ENCODE peak calls at places on chromosome 20, in nine cellular contexts. F is astrocyte of the spinal cord, V is cardiac fibroblast, P is fibroblast of pulmonary artery, G is tibial nerve, I is B cell, Z is HL-60, K is brain microvascular endothelial cell, B is pancreas. S is an unnamed sample.

GRCh38 chr20:57266251-57267157 is at the start of gene BMP7:
- DNase-seq in F (peak), V (no peak), P (no peak), G (peak), I (no peak), Z (no peak), K (no peak), B (peak), S (no peak)

GRCh38 chr20:15155848-15156401 is 818.5 kb upstream of the FLRT3 start:
- DNase-seq in F (no peak), V (no peak), P (no peak), G (no peak), I (no peak), Z (no peak), K (no peak), B (no peak), S (no peak)

GRCh38 chr20:62056377-62056776 is 9.3 kb downstream of the TAF4 start:
- DNase-seq in F (no peak), V (no peak), P (no peak), G (no peak), I (peak), Z (no peak), K (no peak), B (no peak), S (no peak)

GRCh38 chr20:47220161-47220582 is 136.3 kb downstream of the ZMYND8 start:
- DNase-seq in F (no peak), V (peak), P (peak), G (no peak), I (peak), Z (no peak), K (no peak), B (no peak), S (peak)

GRCh38 chr20:15708984-15709598 is 864.2 kb downstream of the KIF16B start:
- DNase-seq in F (no peak), V (peak), P (peak), G (no peak), I (peak), Z (peak), K (no peak), B (peak), S (peak)

GRCh38 chr20:33015114-33015491 is 7.6 kb downstream of the BPIFB2 start:
- DNase-seq in F (no peak), V (no peak), P (no peak), G (no peak), I (no peak), Z (no peak), K (no peak), B (no peak), S (no peak)

GRCh38 chr20:57476073-57476526 is 48.8 kb downstream of the CTCFL start:
- DNase-seq in F (no peak), V (no peak), P (no peak), G (no peak), I (peak), Z (no peak), K (no peak), B (no peak), S (no peak)

GRCh38 chr20:62201173-62202082 is 18.6 kb downstream of the MTG2 start:
- DNase-seq in F (no peak), V (no peak), P (no peak), G (no peak), I (peak), Z (no peak), K (no peak), B (peak), S (peak)

GRCh38 chr20:51579137-51579536 is 36.6 kb upstream of the NFATC2 start:
- DNase-seq in F (peak), V (no peak), P (no peak), G (no peak), I (no peak), Z (no peak), K (peak), B (no peak), S (no peak)

GRCh38 chr20:58045156-58045555 is 183.3 kb downstream of the ANKRD60 start:
- DNase-seq in F (no peak), V (no peak), P (no peak), G (no peak), I (no peak), Z (no peak), K (no peak), B (no peak), S (no peak)

GRCh38 chr20:24745206-24745605 is 203.9 kb upstream of the CST7 start:
- DNase-seq in F (no peak), V (no peak), P (no peak), G (no peak), I (no peak), Z (no peak), K (no peak), B (no peak), S (no peak)

GRCh38 chr20:36591854-36592641 is 13.5 kb upstream of the RAB5IF start:
- DNase-seq in F (peak), V (peak), P (peak), G (no peak), I (no peak), Z (no peak), K (no peak), B (no peak), S (no peak)

GRCh38 chr20:37042986-37043972 is 52.5 kb downstream of the RBL1 start:
- DNase-seq in F (no peak), V (no peak), P (no peak), G (no peak), I (peak), Z (no peak), K (no peak), B (no peak), S (peak)

GRCh38 chr20:1212607-1213396 is 9.5 kb downstream of the C20orf202 start:
- DNase-seq in F (peak), V (peak), P (peak), G (no peak), I (peak), Z (peak), K (peak), B (peak), S (peak)

GRCh38 chr20:8255945-8256632 is 124.0 kb downstream of the PLCB1 start:
- DNase-seq in F (no peak), V (no peak), P (no peak), G (no peak), I (no peak), Z (no peak), K (no peak), B (no peak), S (no peak)

GRCh38 chr20:61934716-61935530 is 130.8 kb downstream of the TAF4 start:
- DNase-seq in F (no peak), V (no peak), P (no peak), G (peak), I (no peak), Z (no peak), K (no peak), B (no peak), S (no peak)

GRCh38 chr20:5642155-5642981 is 107.8 kb upstream of the SHLD1 start:
- DNase-seq in F (peak), V (peak), P (peak), G (no peak), I (no peak), Z (no peak), K (no peak), B (no peak), S (no peak)

GRCh38 chr20:4795394-4795793 is 73.7 kb downstream of the PRND start:
- DNase-seq in F (peak), V (peak), P (peak), G (no peak), I (no peak), Z (peak), K (peak), B (no peak), S (peak)

GRCh38 chr20:43840382-43841070 is 74.1 kb upstream of the TOX2 start:
- DNase-seq in F (no peak), V (peak), P (peak), G (no peak), I (no peak), Z (no peak), K (no peak), B (no peak), S (peak)
- TF ChIP-seq CTCF in F (peak), V (peak), P (peak), G (no peak), I (peak), Z (no peak), K (peak), B (no peak), S (peak)

DNA sequence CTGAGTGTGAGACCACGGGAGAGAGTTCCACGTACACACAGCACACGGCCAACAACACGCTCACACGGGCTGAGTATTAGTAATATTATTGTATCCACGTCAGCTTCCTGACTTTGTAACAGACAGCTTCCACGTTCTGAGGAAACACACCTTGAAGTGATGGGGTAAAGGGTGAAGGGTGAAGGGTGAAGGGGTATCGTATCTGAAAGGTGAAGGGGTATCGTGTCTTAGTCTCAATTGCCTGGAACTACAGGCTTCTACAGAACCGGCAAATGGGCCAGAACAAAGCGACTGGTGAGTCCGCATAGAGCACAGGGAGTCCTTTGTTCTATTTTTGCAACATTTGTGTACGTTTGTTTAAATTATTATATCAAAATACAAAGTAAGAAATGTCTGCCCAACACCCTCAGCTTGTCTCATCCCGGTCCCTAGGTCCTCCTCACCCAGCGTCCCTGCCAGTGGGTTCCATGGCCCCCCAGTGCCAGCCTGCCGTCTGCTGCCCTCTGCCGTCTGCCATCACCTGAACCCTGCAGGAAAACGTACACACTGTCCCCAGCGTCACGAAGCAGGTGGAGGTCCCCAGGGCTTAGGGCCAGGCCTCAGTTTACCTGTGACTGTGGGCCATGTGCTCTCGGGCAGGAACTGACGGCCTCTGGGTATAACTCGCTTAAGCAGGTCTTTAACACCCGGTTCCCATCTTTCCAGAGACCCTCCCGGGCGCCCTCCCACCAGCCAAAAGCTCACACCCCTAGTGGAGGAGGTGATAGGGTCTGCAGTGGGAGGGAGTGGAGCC is 4.4 kb upstream of the HELZ2 start:
- DNase-seq in F (no peak), V (no peak), P (no peak), G (no peak), I (no peak), Z (no peak), K (no peak), B (peak), S (no peak)
- TF ChIP-seq CTCF in F (no peak), V (no peak), P (no peak), G (no peak), I (peak), Z (no peak), K (no peak), B (no peak), S (peak)

DNA sequence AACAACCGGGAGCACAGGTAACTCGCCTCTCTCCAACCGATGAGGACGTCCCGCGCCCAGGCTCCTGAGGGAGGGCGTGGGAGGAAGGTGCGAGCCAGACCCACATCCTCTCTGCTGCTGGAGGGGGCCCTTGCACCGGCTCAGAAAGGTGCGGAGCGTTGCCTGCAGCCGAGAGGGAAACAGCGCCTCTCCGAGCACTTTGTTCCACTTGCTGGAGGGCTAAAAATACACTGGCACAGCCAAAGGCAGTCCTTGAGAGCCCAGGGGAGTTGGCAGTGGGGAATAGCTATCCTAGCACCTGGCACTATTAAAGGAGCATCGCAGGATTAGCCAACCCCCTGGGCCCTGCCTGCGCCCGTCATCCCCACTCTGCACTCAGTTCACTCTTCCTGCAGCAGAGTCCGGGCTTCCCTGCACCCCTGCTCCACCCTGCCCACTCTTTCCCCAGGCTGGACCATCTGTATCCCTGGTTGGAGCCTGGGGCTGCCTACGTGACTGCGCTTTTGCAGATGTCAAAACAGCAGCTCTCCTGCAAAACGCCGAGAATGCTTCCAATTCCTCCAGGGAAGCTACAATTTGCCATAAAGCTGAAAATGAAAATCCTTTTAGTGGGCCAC is 108.9 kb downstream of the SNX5 start:
- DNase-seq in F (no peak), V (no peak), P (no peak), G (no peak), I (no peak), Z (no peak), K (no peak), B (no peak), S (peak)
- TF ChIP-seq CTCF in F (no peak), V (no peak), P (no peak), G (no peak), I (no peak), Z (no peak), K (no peak), B (no peak), S (peak)

DNA sequence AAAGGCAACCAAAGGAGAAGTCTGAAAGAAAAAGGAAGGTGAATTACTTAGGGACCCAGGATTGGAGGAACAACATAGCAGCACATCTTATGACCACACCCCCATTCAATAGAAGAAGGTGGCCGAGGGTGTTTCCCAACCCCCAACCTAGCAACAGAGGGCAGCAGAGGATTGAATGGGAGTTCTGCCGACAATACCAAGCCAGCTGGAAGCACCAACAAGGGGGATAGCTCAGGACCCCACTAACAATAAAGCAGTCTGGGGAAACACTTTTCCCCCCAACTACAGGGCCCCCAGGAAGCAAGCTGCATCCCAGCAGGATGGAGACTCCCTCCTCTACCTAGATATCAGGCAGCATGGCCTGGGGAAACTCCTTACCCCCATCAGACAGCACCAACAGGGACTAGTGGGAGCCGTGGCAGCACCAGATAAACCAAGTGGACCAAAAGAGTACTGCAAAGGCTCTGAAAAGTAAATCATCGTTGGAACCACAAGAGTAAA is 67.7 kb downstream of the ZHX3 start:
- DNase-seq in F (peak), V (peak), P (peak), G (no peak), I (no peak), Z (no peak), K (peak), B (no peak), S (peak)
- TF ChIP-seq CTCF in F (peak), V (peak), P (peak), G (peak), I (no peak), Z (no peak), K (peak), B (no peak), S (no peak)

GRCh38 chr20:23108871-23109270 is 22.7 kb upstream of the CD93 start:
- DNase-seq in F (no peak), V (no peak), P (no peak), G (no peak), I (no peak), Z (no peak), K (no peak), B (no peak), S (no peak)

GRCh38 chr20:23105193-23105592 is 19.1 kb upstream of the CD93 start:
- DNase-seq in F (no peak), V (no peak), P (no peak), G (no peak), I (no peak), Z (no peak), K (no peak), B (peak), S (no peak)

GRCh38 chr20:23103284-23104018 is 17.3 kb upstream of the CD93 start:
- DNase-seq in F (peak), V (peak), P (peak), G (no peak), I (no peak), Z (no peak), K (no peak), B (no peak), S (no peak)

GRCh38 chr20:23101696-23102095 is 15.6 kb upstream of the CD93 start:
- DNase-seq in F (no peak), V (no peak), P (no peak), G (no peak), I (no peak), Z (no peak), K (no peak), B (no peak), S (no peak)

DNA sequence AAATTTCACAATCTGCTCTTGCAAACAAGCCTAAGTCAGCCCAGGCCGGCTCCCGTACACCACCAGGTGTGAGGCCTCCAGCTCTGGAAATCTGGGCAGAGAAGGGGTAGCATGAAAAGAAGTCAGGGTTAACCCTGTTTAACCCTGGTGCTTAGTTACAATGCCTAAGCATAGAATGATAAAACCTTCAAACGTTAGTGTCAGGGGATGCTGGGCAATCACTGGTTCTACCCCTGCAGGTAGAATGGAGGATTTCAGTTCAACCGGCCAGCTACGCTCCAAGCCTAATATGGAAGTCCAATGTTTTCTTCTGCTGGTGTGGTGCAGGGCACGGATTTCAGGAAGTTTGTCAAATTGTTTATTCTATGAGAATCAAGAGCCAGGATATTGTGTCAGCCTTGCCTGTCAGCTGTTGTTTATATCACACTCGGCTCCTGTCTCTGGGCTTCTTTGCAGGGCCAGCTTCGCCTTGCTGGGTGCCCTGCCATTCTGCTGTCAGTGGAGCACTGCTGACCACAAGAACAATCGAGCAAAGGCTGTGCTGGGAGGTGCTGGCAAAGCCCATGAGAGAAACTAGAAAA is 20.2 kb upstream of the CD93 start:
- DNase-seq in F (no peak), V (peak), P (peak), G (no peak), I (no peak), Z (no peak), K (no peak), B (no peak), S (no peak)
- TF ChIP-seq CTCF in F (no peak), V (peak), P (peak), G (no peak), I (no peak), Z (no peak), K (peak), B (no peak), S (no peak)

GRCh38 chr20:53578492-53579222 is 15.0 kb downstream of the ZNF217 start:
- DNase-seq in F (peak), V (peak), P (peak), G (no peak), I (peak), Z (peak), K (peak), B (no peak), S (peak)

GRCh38 chr20:53579266-53579580 is 14.4 kb downstream of the ZNF217 start:
- DNase-seq in F (no peak), V (no peak), P (no peak), G (no peak), I (no peak), Z (no peak), K (no peak), B (no peak), S (no peak)

GRCh38 chr20:53581444-53582311 is 12.0 kb downstream of the ZNF217 start:
- DNase-seq in F (no peak), V (no peak), P (no peak), G (no peak), I (peak), Z (peak), K (no peak), B (no peak), S (no peak)

GRCh38 chr20:53580376-53581111 is 13.1 kb downstream of the ZNF217 start:
- DNase-seq in F (no peak), V (no peak), P (no peak), G (no peak), I (no peak), Z (no peak), K (no peak), B (no peak), S (no peak)

DNA sequence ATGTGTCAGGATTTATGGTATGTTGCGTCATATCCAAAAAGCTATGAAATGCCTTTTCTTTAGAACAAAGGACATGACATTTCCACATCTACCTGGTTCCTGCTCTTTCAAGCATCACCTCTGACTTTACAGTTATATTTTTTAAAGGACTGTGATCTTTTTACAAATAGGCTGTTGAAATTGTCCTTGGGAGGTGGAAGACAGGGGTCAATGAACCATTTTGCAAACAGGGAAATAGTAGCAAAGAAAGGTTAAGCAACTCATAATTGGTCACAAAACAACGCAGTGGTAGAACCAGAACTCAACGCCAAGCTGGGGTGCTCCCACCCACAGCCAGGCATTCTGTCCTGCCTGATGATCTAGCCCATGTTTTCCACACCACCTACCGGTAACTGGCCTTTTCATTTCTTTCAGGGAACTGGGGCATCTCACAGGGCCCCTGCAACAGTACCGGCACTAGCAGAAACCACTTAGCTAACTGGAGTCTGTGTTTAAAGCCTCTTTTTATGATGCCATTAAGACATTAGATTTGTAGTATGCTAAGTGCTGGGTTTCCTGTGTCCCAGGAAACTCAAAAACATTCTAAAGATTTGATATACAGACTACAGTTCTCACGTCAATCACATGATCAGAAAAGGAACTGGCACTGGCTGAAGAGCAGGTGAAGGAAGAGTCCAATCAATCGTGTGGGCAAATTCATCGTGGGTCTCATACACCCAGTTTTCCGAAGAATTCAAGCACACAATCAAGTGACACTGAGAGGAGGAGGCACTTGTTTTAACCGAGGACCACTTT is 13.9 kb downstream of the ZNF217 start:
- DNase-seq in F (peak), V (peak), P (peak), G (no peak), I (peak), Z (peak), K (no peak), B (no peak), S (no peak)
- TF ChIP-seq CTCF in F (no peak), V (peak), P (no peak), G (no peak), I (no peak), Z (no peak), K (peak), B (no peak), S (no peak)

GRCh38 chr20:2397595-2398145 is 17.0 kb downstream of the TGM6 start:
- DNase-seq in F (no peak), V (no peak), P (no peak), G (no peak), I (no peak), Z (no peak), K (no peak), B (no peak), S (no peak)
- TF ChIP-seq CTCF in F (no peak), V (no peak), P (no peak), G (no peak), I (no peak), Z (no peak), K (no peak), B (no peak), S (no peak)

GRCh38 chr20:63430891-63431290 is 41.6 kb downstream of the KCNQ2 start:
- DNase-seq in F (no peak), V (no peak), P (no peak), G (no peak), I (no peak), Z (no peak), K (no peak), B (no peak), S (no peak)
- TF ChIP-seq CTCF in F (no peak), V (no peak), P (no peak), G (no peak), I (no peak), Z (no peak), K (no peak), B (no peak), S (no peak)